ENCODE peak calls at places on chromosome 14, in seven cellular contexts. D is GM23338; M is SK-MEL-5; Y is NCI-H1092; B is effector memory CD4-positive, alpha-beta T cell; Q is NCI-H2081; L is AG10803. O is an unnamed sample.

GRCh38 chr14:104370256-104370870 is 209.2 kb upstream of the C14orf180 start:
- DNase-seq in D (peak), M (peak), Q (peak), Y (peak), B (no peak), L (no peak), O (no peak)

GRCh38 chr14:75905505-75905904 is 76.3 kb downstream of the TGFB3 start:
- DNase-seq in B (no peak), Q (no peak), Y (no peak), D (no peak), M (no peak), L (peak), O (no peak)

GRCh38 chr14:20331048-20331613 is 1.9 kb downstream of the CCNB1IP1 start:
- DNase-seq in M (no peak), D (no peak), L (no peak), Q (no peak), B (no peak), Y (no peak), O (no peak)

GRCh38 chr14:31968107-31968810 is 108.8 kb upstream of the ARHGAP5 start:
- DNase-seq in Q (no peak), Y (no peak), L (peak), M (no peak), D (no peak), B (no peak), O (no peak)

GRCh38 chr14:49999216-49999761 is 106.4 kb downstream of the ARF6 start:
- DNase-seq in L (peak), B (peak), Q (no peak), D (no peak), M (peak), Y (no peak), O (no peak)

GRCh38 chr14:71242237-71242748 is 335.0 kb downstream of the PCNX1 start:
- DNase-seq in Q (no peak), Y (no peak), D (no peak), L (peak), B (no peak), M (no peak), O (no peak)

GRCh38 chr14:77306406-77307098 is 14.1 kb downstream of the POMT2 start:
- DNase-seq in M (peak), Y (no peak), Q (no peak), D (no peak), B (no peak), L (peak), O (no peak)

GRCh38 chr14:105283028-105283427 is 17.8 kb downstream of the BRF1 start:
- DNase-seq in D (peak), L (no peak), B (no peak), Y (no peak), Q (no peak), M (no peak), O (no peak)

GRCh38 chr14:83309833-83310232 is 1776.2 kb upstream of the SEL1L start:
- DNase-seq in M (no peak), B (no peak), Q (no peak), Y (no peak), D (no peak), L (no peak), O (no peak)

GRCh38 chr14:58026219-58026618 is 125.8 kb downstream of the ARMH4 start:
- DNase-seq in M (no peak), L (no peak), D (no peak), Y (no peak), Q (no peak), B (no peak), O (no peak)

GRCh38 chr14:75566321-75566720 is 12.1 kb upstream of the FLVCR2 start:
- DNase-seq in Q (no peak), Y (no peak), B (peak), M (no peak), D (no peak), L (peak), O (no peak)

GRCh38 chr14:41389355-41389754 is 217.3 kb upstream of the LRFN5 start:
- DNase-seq in M (no peak), Q (no peak), B (no peak), L (no peak), Y (no peak), D (no peak), O (no peak)

GRCh38 chr14:22505751-22506710 is 83.0 kb downstream of the DAD1 start:
- DNase-seq in Y (no peak), L (no peak), M (no peak), D (no peak), Q (no peak), B (no peak), O (no peak)

GRCh38 chr14:46653031-46653775 is 1.6 kb upstream of the RPL10L start:
- DNase-seq in Y (no peak), L (no peak), Q (no peak), B (no peak), M (no peak), D (no peak), O (no peak)

GRCh38 chr14:92135269-92135668 is 13.5 kb downstream of the CPSF2 start:
- DNase-seq in B (no peak), M (peak), Y (no peak), L (peak), D (peak), Q (peak), O (no peak)

GRCh38 chr14:65780566-65780965 is 368.0 kb downstream of the FUT8 start:
- DNase-seq in D (no peak), M (no peak), L (no peak), Q (no peak), Y (no peak), B (no peak), O (no peak)

GRCh38 chr14:103155826-103156394 is 32.6 kb downstream of the TNFAIP2 start:
- DNase-seq in D (no peak), B (no peak), L (no peak), M (no peak), Y (no peak), Q (no peak), O (no peak)

GRCh38 chr14:24607081-24607480 is 2.4 kb downstream of the GZMH start:
- DNase-seq in B (no peak), Y (no peak), M (no peak), Q (no peak), L (no peak), D (no peak), O (no peak)

GRCh38 chr14:30770376-30770775 is 104.0 kb upstream of the COCH start:
- DNase-seq in M (no peak), D (no peak), Y (no peak), B (no peak), Q (no peak), L (no peak), O (no peak)

GRCh38 chr14:96105089-96105920 is 66.1 kb downstream of the C14orf132 start:
- DNase-seq in L (no peak), M (no peak), Q (no peak), B (no peak), Y (no peak), D (no peak), O (no peak)

GRCh38 chr14:103527408-103528157 is 1.4 kb upstream of the TRMT61A start:
- DNase-seq in D (no peak), B (no peak), M (no peak), Y (no peak), Q (no peak), L (peak), O (no peak)

GRCh38 chr14:51889851-51890250 is 29.4 kb downstream of the GNG2 start:
- DNase-seq in D (no peak), L (no peak), M (no peak), B (no peak), Q (peak), Y (no peak), O (no peak)

GRCh38 chr14:101926085-101926484 is 38.3 kb upstream of the DYNC1H1 start:
- DNase-seq in L (no peak), D (no peak), M (no peak), B (no peak), Q (no peak), Y (no peak), O (no peak)

GRCh38 chr14:105527381-105528196 is 1.2 kb downstream of the TMEM121 start:
- DNase-seq in B (no peak), Q (no peak), L (no peak), Y (no peak), M (no peak), D (no peak), O (no peak)